ENCODE peak calls at places on chromosomes 16 and 17, in six cellular contexts. N is adrenal gland, R is AG09319, T is lung, K is GM13977, J is GM10248. B is an unnamed sample.

GRCh38 chr17:69358688-69359596 is 32.0 kb upstream of the ABCA5 start:
- DNase-seq in N (no peak), T (no peak), R (no peak), J (no peak), K (peak), B (no peak)

GRCh38 chr17:1298616-1299015 is 19.2 kb downstream of the TRARG1 start:
- DNase-seq in K (no peak), R (no peak), N (no peak), J (no peak), T (no peak), B (no peak)

GRCh38 chr17:43779145-43780125 is 658 bp upstream of the DUSP3 start:
- DNase-seq in T (no peak), R (no peak), N (peak), J (no peak), K (no peak), B (no peak)

GRCh38 chr16:75456971-75457370 is 7.5 kb downstream of the TMEM170A start:
- DNase-seq in R (no peak), J (no peak), K (no peak), T (no peak), N (peak), B (no peak)

GRCh38 chr17:1039511-1040215 is 42.7 kb downstream of the TIMM22 start:
- DNase-seq in R (no peak), J (no peak), T (peak), K (no peak), N (peak), B (peak)

GRCh38 chr17:17063546-17064122 is 21.4 kb downstream of the MPRIP start:
- DNase-seq in T (peak), N (peak), R (no peak), K (no peak), J (no peak), B (no peak)

GRCh38 chr17:49515196-49515770 is 20.2 kb downstream of the NGFR start:
- DNase-seq in N (peak), R (peak), T (peak), J (peak), K (peak), B (no peak)

GRCh38 chr16:85253127-85253941 is 141.1 kb upstream of the CIBAR2 start:
- DNase-seq in K (peak), T (peak), N (peak), R (no peak), J (peak), B (no peak)

GRCh38 chr16:1099224-1100083 is 3.4 kb upstream of the C1QTNF8 start:
- DNase-seq in T (no peak), R (no peak), J (no peak), N (no peak), K (no peak), B (no peak)

GRCh38 chr17:58541249-58541648 is 26.8 kb upstream of the MTMR4 start:
- DNase-seq in K (peak), J (peak), N (no peak), R (no peak), T (no peak), B (no peak)

GRCh38 chr16:67104061-67104460 is 5.7 kb upstream of the PHAF1 start:
- DNase-seq in R (no peak), J (no peak), T (no peak), K (no peak), N (peak), B (no peak)

GRCh38 chr17:58741121-58741625 is 14.5 kb upstream of the PPM1E start:
- DNase-seq in T (no peak), R (peak), N (no peak), K (no peak), J (no peak), B (no peak)

GRCh38 chr17:75475144-75475835 is 18.9 kb downstream of the TMEM94 start:
- DNase-seq in N (no peak), K (no peak), J (no peak), R (no peak), T (no peak), B (no peak)

GRCh38 chr16:3509470-3509928 is 8.7 kb downstream of the CLUAP1 start:
- DNase-seq in T (no peak), N (no peak), K (no peak), R (no peak), J (no peak), B (no peak)

GRCh38 chr17:39564201-39564828 is 43.4 kb downstream of the NEUROD2 start:
- DNase-seq in J (no peak), T (no peak), N (no peak), R (no peak), K (no peak), B (no peak)

GRCh38 chr16:78310196-78310595 is 210.7 kb downstream of the WWOX start:
- DNase-seq in K (no peak), N (no peak), T (no peak), J (no peak), R (no peak), B (no peak)

GRCh38 chr17:7435676-7436555 is 681 bp downstream of the TMEM102 start:
- DNase-seq in K (no peak), T (peak), J (peak), N (peak), R (no peak), B (peak)
- TF ChIP-seq CTCF in K (peak), T (no peak), J (peak), N (no peak), R (no peak), B (peak)

DNA sequence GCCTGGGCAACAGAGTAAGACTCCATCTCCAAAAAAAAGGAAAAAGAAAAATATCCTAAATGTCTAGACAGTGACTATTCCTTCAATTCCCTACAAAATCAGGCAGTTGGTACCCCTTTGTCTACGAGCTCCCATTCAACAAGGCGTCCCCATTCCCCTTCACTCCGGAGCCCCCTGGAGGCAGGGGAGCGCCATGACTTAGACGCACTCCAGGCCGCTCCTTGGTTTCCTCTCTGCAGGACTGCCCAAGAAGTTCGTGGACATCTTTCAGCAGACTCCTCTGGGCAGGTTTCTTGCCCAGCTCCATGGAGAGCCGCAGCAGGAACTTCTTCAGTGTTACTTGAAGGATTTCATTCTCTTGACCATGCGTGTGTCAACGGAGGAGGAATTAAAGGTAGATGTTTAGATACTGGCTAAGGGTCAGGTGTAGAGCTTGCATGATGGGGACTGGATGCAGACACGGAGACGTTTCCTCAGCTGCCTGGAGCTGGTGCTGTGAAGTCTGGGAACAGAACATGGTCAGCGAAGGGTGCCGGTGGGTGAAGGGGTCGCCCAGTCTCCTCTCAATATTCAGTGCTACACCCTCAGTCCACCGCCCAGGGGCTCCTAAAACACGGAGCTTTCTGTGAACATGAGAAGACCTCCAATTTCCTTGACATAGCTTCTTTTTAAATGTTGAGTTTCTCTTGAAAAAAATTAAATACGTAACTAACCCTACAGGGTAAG is 53.3 kb upstream of the ENDOV start:
- DNase-seq in J (no peak), T (no peak), K (no peak), R (no peak), N (no peak), B (no peak)
- TF ChIP-seq CTCF in J (peak), T (no peak), K (peak), R (peak), N (no peak), B (peak)

GRCh38 chr17:27751622-27752490 is 48.5 kb downstream of the NOS2 start:
- DNase-seq in R (no peak), J (no peak), T (no peak), N (peak), K (no peak), B (no peak)

GRCh38 chr17:27751166-27751565 is 49.2 kb downstream of the NOS2 start:
- DNase-seq in N (peak), K (no peak), R (no peak), T (no peak), J (no peak), B (no peak)

GRCh38 chr17:27748360-27748825 is 51.9 kb downstream of the NOS2 start:
- DNase-seq in N (no peak), K (no peak), T (no peak), R (no peak), J (no peak), B (no peak)

GRCh38 chr17:27746881-27747280 is 53.4 kb downstream of the NOS2 start:
- DNase-seq in T (no peak), N (peak), J (no peak), K (no peak), R (no peak), B (no peak)

DNA sequence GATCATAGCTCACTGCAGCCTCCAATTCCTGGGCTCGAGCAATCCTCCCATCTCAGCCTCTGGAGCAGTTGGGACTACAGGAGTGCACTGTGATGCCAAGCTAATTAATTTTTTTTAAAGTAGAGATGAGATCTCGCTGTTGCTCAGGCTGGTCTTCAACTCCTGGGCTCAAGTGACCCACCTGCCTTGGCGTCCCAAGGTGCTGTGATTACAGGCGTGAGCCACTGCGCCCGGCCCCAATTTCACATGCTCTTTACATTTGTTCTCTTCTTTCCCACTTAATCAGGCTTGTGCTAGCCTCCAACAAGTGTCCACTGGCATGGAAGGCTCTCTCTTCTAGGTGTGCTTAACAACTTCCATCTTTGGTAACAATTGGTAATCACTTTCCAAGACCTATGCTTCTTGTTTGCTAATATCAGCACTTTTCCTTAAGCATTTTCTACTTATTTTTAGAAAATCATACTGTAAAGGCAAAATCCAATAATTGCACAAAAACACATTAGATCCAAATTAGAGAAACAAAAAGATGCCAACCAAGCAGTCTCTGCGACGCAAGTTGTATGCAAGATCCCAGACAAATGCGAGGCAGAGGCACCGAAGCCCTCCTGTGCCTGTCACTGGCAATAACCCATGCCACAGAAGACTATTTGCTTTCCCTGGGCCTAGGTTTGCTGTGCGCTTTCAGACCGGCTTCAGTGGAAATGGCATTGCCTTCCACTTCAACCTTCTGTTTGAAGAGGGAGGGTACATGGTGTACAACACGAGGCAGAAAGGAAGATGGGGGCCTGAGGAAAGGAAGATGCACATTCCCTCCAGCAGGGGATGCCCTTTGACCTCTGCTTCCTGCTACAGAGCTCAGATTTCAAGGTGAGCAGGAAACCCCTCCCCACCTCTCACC is 52.6 kb downstream of the NOS2 start:
- DNase-seq in N (peak), T (no peak), J (no peak), K (no peak), R (no peak), B (no peak)
- TF ChIP-seq CTCF in N (no peak), T (no peak), J (no peak), K (peak), R (peak), B (no peak)

GRCh38 chr17:55642741-55643140 is 79.9 kb downstream of the TMEM100 start:
- DNase-seq in N (no peak), R (no peak), T (no peak), K (no peak), J (no peak), B (no peak)
- TF ChIP-seq CTCF in N (no peak), R (no peak), T (no peak), K (no peak), J (no peak), B (no peak)

GRCh38 chr17:6257339-6257738 is 177.6 kb downstream of the AIPL1 start:
- DNase-seq in J (no peak), K (no peak), N (no peak), T (no peak), R (no peak), B (no peak)

GRCh38 chr17:6254036-6254435 is 180.9 kb downstream of the AIPL1 start:
- DNase-seq in J (no peak), T (no peak), R (no peak), N (no peak), K (no peak), B (no peak)

GRCh38 chr17:6255331-6255730 is 179.6 kb downstream of the AIPL1 start:
- DNase-seq in J (no peak), N (no peak), R (no peak), K (no peak), T (no peak), B (no peak)

GRCh38 chr17:6261496-6261895 is 173.4 kb downstream of the AIPL1 start:
- DNase-seq in N (no peak), R (no peak), J (no peak), K (no peak), T (no peak), B (no peak)

GRCh38 chr17:6259899-6260298 is 175.0 kb downstream of the AIPL1 start:
- DNase-seq in N (no peak), R (no peak), J (no peak), K (no peak), T (no peak), B (no peak)
- TF ChIP-seq CTCF in N (no peak), R (no peak), J (no peak), K (no peak), T (no peak), B (no peak)

GRCh38 chr17:50613596-50613995 is 21.1 kb upstream of the ABCC3 start:
- DNase-seq in K (no peak), N (no peak), T (no peak), R (no peak), J (no peak), B (no peak)
- TF ChIP-seq CTCF in K (no peak), N (no peak), T (no peak), R (peak), J (no peak), B (no peak)

GRCh38 chr16:22198547-22199293 is 7.4 kb upstream of the EEF2K start:
- DNase-seq in K (no peak), T (no peak), N (no peak), R (no peak), J (peak), B (no peak)
- TF ChIP-seq CTCF in K (peak), T (no peak), N (no peak), R (no peak), J (peak), B (no peak)

GRCh38 chr17:29585080-29585751 is 4.2 kb downstream of the GIT1 start:
- DNase-seq in K (peak), J (peak), N (no peak), R (no peak), T (no peak), B (no peak)
- TF ChIP-seq CTCF in K (peak), J (peak), N (no peak), R (peak), T (no peak), B (peak)

DNA sequence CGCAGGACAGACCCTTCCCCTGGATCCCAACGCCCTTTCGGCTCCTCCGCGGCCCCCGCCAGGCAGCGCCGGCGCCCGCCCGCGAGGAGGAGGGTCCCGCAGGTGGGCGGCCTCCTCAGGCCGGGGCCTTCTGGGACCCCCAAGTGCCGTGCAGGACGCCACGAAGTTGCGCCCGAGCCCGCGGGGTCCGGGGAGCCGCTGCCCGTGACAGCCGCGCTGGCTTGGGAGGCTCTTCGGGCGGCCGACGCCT is 504 bp downstream of the ERN1 start:
- DNase-seq in N (no peak), K (no peak), J (no peak), R (no peak), T (no peak), B (no peak)
- TF ChIP-seq CTCF in N (no peak), K (no peak), J (no peak), R (no peak), T (no peak), B (no peak)